ENCODE peak calls at places on chromosomes 5 and 9, in nine cellular contexts. N, K, V, F, Z, G, I, X and Y are unnamed samples. For H3K27me3, the result is how much of the 10 kb centered on the place peaks cover.

GRCh38 chr9:116855881-116856662 is 169.0 kb downstream of the TRIM32 start:
- DNase-seq in G (no peak), X (no peak), V (no peak), F (no peak), Z (no peak), N (no peak), I (peak), K (no peak), Y (no peak)

GRCh38 chr5:111774525-111774924 is 17.5 kb upstream of the NREP start:
- DNase-seq in I (no peak), V (peak), G (no peak), Z (peak), F (no peak), K (no peak), X (peak), N (no peak), Y (no peak)

GRCh38 chr9:3526903-3527652 is 1.3 kb upstream of the RFX3 start:
- DNase-seq in F (no peak), G (no peak), V (peak), N (peak), X (no peak), Z (peak), I (no peak), K (peak), Y (peak)

GRCh38 chr9:88056876-88057275 is 81.4 kb downstream of the SPATA31C2 start:
- DNase-seq in V (no peak), N (no peak), X (no peak), G (no peak), K (no peak), Z (no peak), F (peak), I (no peak), Y (no peak)

GRCh38 chr5:68548959-68549676 is 333.6 kb downstream of the PIK3R1 start:
- DNase-seq in N (no peak), V (no peak), K (no peak), I (no peak), X (no peak), G (no peak), Z (peak), F (peak), Y (no peak)

GRCh38 chr9:35341585-35341984 is 148.3 kb upstream of the RUSC2 start:
- DNase-seq in F (peak), V (peak), X (peak), G (peak), K (peak), Z (peak), I (no peak), N (no peak), Y (no peak)

GRCh38 chr5:148842161-148842560 is 15.8 kb downstream of the ADRB2 start:
- DNase-seq in F (no peak), G (no peak), I (no peak), N (no peak), K (no peak), X (no peak), Z (no peak), V (no peak), Y (no peak)

GRCh38 chr5:167280111-167280510 is 1011.3 kb upstream of the WWC1 start:
- DNase-seq in G (no peak), F (no peak), K (no peak), N (no peak), V (no peak), I (no peak), Z (no peak), X (no peak), Y (no peak)

GRCh38 chr5:142644127-142644526 is 41.8 kb downstream of the FGF1 start:
- DNase-seq in G (no peak), X (no peak), F (no peak), N (no peak), Z (no peak), V (no peak), K (no peak), I (peak), Y (no peak)

GRCh38 chr5:168724227-168724626 is 145.1 kb upstream of the PANK3 start:
- DNase-seq in K (no peak), N (no peak), V (no peak), Z (no peak), I (no peak), X (no peak), F (no peak), G (no peak), Y (no peak)

GRCh38 chr9:126217797-126218196 is 108.8 kb upstream of the MVB12B start:
- DNase-seq in K (no peak), V (no peak), F (no peak), Z (no peak), I (no peak), N (no peak), X (no peak), G (no peak), Y (no peak)

GRCh38 chr5:16456103-16456832 is 9.3 kb downstream of the ZNF622 start:
- DNase-seq in V (peak), K (peak), I (peak), Z (peak), G (no peak), N (no peak), X (no peak), F (peak), Y (peak)

GRCh38 chr9:93264338-93265125 is 80.6 kb downstream of the WNK2 start:
- DNase-seq in I (no peak), X (no peak), K (no peak), Z (peak), N (no peak), F (no peak), V (peak), G (no peak), Y (peak)

GRCh38 chr5:106545325-106545724 is 1125.4 kb downstream of the EFNA5 start:
- DNase-seq in V (no peak), Z (no peak), F (no peak), I (no peak), K (no peak), X (no peak), G (no peak), N (no peak), Y (no peak)

GRCh38 chr9:116149844-116150243 is 3.7 kb upstream of the PAPPA start:
- DNase-seq in K (no peak), G (no peak), X (no peak), Z (peak), V (no peak), F (no peak), N (no peak), I (no peak), Y (peak)

GRCh38 chr9:134044944-134045343 is 19.7 kb downstream of the BRD3OS start:
- DNase-seq in V (no peak), K (no peak), N (no peak), Z (no peak), X (no peak), G (peak), F (no peak), I (no peak), Y (no peak)

GRCh38 chr5:132022737-132023136 is 11.3 kb upstream of the ACSL6 start:
- DNase-seq in V (no peak), N (no peak), F (no peak), I (no peak), K (no peak), X (no peak), Z (no peak), G (no peak), Y (no peak)

GRCh38 chr9:83707518-83707767 is 315 bp downstream of the UBQLN1 start:
- DNase-seq in F (no peak), Z (no peak), G (no peak), X (no peak), N (no peak), K (peak), V (peak), I (no peak), Y (no peak)

GRCh38 chr9:128419061-128419925 is 1.4 kb upstream of the CERCAM start:
- DNase-seq in Z (peak), G (no peak), V (no peak), N (no peak), K (no peak), X (no peak), F (no peak), I (no peak), Y (peak)

GRCh38 chr5:963673-964531 is 44.7 kb upstream of the NKD2 start:
- DNase-seq in Z (peak), X (peak), K (no peak), I (no peak), V (peak), N (peak), G (peak), F (peak), Y (peak)

GRCh38 chr9:13568446-13568845 is 289.0 kb upstream of the MPDZ start:
- DNase-seq in I (no peak), V (peak), Z (no peak), K (peak), X (no peak), N (no peak), F (no peak), G (peak), Y (no peak)

GRCh38 chr9:86405086-86405491 is 50.9 kb upstream of the TUT7 start:
- DNase-seq in Z (no peak), V (no peak), X (no peak), K (no peak), F (no peak), I (no peak), N (no peak), G (no peak), Y (no peak)

GRCh38 chr5:139984816-139985215 is 58.3 kb downstream of the NRG2 start:
- DNase-seq in F (no peak), K (no peak), N (no peak), V (no peak), Z (no peak), I (peak), G (no peak), X (no peak), Y (no peak)

DNA sequence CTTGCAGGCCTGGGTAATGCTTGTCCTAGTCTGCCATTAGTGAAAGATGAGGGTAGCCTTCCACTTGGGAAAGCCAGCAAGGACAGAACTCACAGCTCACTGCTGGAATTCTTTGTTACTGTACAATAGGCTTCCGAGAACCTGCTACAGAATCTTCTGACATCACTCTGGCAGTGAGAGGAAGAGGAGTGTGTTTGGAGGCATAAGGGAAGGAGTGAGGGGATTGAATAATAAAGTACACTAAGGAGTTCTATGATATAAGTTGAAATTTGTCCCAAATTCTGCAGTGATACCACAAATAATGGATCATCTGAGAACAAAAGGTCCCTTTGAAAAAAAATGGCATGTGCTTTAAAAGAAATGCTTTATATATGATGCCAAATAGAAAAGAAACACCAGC is at the start of gene SPATA9:
- DNase-seq in V (no peak), I (no peak), Z (no peak), K (no peak), X (no peak), G (no peak), F (no peak), N (no peak), Y (no peak)
- H3K27me3 ChIP-seq in V (under half), I (under half), Z (under half), K (under half), X (under half), G (under half), F (under half), N (under half), Y (under half)

GRCh38 chr5:3509290-3509689 is 86.3 kb upstream of the IRX1 start:
- DNase-seq in F (no peak), X (no peak), N (no peak), G (no peak), V (no peak), Z (no peak), I (no peak), K (no peak), Y (peak)
- TF ChIP-seq CTCF in F (no peak), X (peak), N (no peak), G (no peak), V (no peak), Z (no peak), I (no peak), K (no peak), Y (peak)

GRCh38 chr5:80565330-80565729 is 4.8 kb downstream of the ANKRD34B start:
- DNase-seq in N (no peak), F (no peak), Z (no peak), K (no peak), I (no peak), X (no peak), V (no peak), G (no peak), Y (no peak)
- H3K27me3 ChIP-seq in N (under half), F (half or more), Z (under half), K (under half), I (under half), X (half or more), V (under half), G (under half), Y (under half)

DNA sequence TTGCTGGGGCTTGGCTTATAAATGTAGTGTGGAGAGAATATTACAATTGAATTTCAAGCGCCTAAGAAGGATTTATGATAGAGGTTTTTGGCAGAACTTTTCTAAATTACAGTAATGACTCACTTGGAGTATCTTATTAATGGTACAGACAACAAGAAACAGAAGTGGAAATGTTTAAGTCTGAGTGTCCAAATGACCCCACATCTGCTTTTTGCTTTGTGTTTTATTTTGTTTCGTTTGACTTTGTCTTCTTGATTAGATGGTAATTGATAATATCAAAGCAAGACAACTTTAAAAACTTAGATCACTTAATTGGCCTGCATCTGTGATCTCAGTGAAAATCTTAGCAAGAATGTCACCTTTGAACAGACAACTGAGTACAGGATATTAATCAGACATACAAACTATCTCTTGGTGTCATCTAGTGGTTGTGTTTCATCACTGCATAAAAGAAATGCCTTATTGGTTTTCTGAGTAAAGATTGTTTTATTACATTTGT is 577.4 kb downstream of the ISL1 start:
- DNase-seq in V (no peak), F (no peak), I (no peak), Z (peak), G (no peak), X (no peak), K (no peak), N (no peak), Y (peak)
- TF ChIP-seq CTCF in V (no peak), F (no peak), I (no peak), Z (peak), G (no peak), X (peak), K (no peak), N (no peak), Y (peak)

GRCh38 chr5:3599283-3600105 is 3.9 kb downstream of the IRX1 start:
- DNase-seq in X (no peak), K (no peak), V (no peak), N (no peak), G (peak), I (no peak), Z (no peak), F (no peak), Y (peak)
- H3K27me3 ChIP-seq in X (half or more), K (under half), V (half or more), N (half or more), G (half or more), I (under half), Z (half or more), F (half or more), Y (half or more)

GRCh38 chr9:24245988-24246387 is 299.7 kb downstream of the IZUMO3 start:
- DNase-seq in K (no peak), F (no peak), G (no peak), I (no peak), X (no peak), N (no peak), V (no peak), Z (peak), Y (peak)
- TF ChIP-seq CTCF in K (no peak), F (peak), G (no peak), I (no peak), X (no peak), N (no peak), V (no peak), Z (peak), Y (peak)